ENCODE peak calls at places on chromosomes 4 and X, in five cellular contexts. One of them, this sample, is unnamed. For H3K36me3, the result is how much of the 10 kb centered on the place peaks cover.

GRCh38 chrX:84475101-84475500 is 27.2 kb downstream of the HDX start:
- DNase-seq in kidney epithelial cell: no peak
- DNase-seq in neural progenitor cell: no peak
- DNase-seq in cardiac muscle cell: no peak
- DNase-seq in left lung: no peak
- DNase-seq in this sample: no peak

GRCh38 chr4:186144596-186145569 is 40.4 kb downstream of the FAM149A start:
- DNase-seq in kidney epithelial cell: no peak
- DNase-seq in neural progenitor cell: peak
- DNase-seq in cardiac muscle cell: peak
- DNase-seq in left lung: peak
- DNase-seq in this sample: peak

GRCh38 chrX:153517941-153518834 is 746 bp downstream of the ATP2B3 start:
- DNase-seq in kidney epithelial cell: no peak
- DNase-seq in neural progenitor cell: no peak
- DNase-seq in cardiac muscle cell: no peak
- DNase-seq in left lung: no peak
- DNase-seq in this sample: no peak

GRCh38 chr4:159175165-159175988 is 72.5 kb downstream of the RAPGEF2 start:
- DNase-seq in kidney epithelial cell: peak
- DNase-seq in neural progenitor cell: peak
- DNase-seq in cardiac muscle cell: peak
- DNase-seq in left lung: peak
- DNase-seq in this sample: no peak

GRCh38 chr4:27318740-27319139 is 458.1 kb downstream of the STIM2 start:
- DNase-seq in kidney epithelial cell: no peak
- DNase-seq in neural progenitor cell: peak
- DNase-seq in cardiac muscle cell: peak
- DNase-seq in left lung: no peak
- DNase-seq in this sample: no peak

GRCh38 chrX:3262906-3263305 is 83.5 kb downstream of the MXRA5 start:
- DNase-seq in kidney epithelial cell: peak
- DNase-seq in neural progenitor cell: no peak
- DNase-seq in cardiac muscle cell: peak
- DNase-seq in left lung: no peak
- DNase-seq in this sample: no peak

GRCh38 chrX:132875705-132876508 is 82.5 kb downstream of the HS6ST2 start:
- DNase-seq in kidney epithelial cell: no peak
- DNase-seq in neural progenitor cell: peak
- DNase-seq in cardiac muscle cell: no peak
- DNase-seq in left lung: no peak
- DNase-seq in this sample: no peak

GRCh38 chr4:148926861-148927260 is 484.6 kb upstream of the NR3C2 start:
- DNase-seq in kidney epithelial cell: peak
- DNase-seq in neural progenitor cell: no peak
- DNase-seq in cardiac muscle cell: peak
- DNase-seq in left lung: no peak
- DNase-seq in this sample: no peak

GRCh38 chr4:94934201-94934600 is 176.4 kb downstream of the BMPR1B start:
- DNase-seq in kidney epithelial cell: no peak
- DNase-seq in neural progenitor cell: no peak
- DNase-seq in cardiac muscle cell: peak
- DNase-seq in left lung: no peak
- DNase-seq in this sample: no peak

GRCh38 chrX:9911479-9911878 is 55.7 kb upstream of the CLDN34 start:
- DNase-seq in kidney epithelial cell: no peak
- DNase-seq in neural progenitor cell: no peak
- DNase-seq in cardiac muscle cell: peak
- DNase-seq in left lung: no peak
- DNase-seq in this sample: no peak

GRCh38 chr4:92210906-92211305 is 92.9 kb upstream of the GRID2 start:
- DNase-seq in kidney epithelial cell: no peak
- DNase-seq in neural progenitor cell: no peak
- DNase-seq in cardiac muscle cell: no peak
- DNase-seq in left lung: no peak
- DNase-seq in this sample: no peak

GRCh38 chr4:56909083-56909981 is 1.6 kb downstream of the REST start:
- DNase-seq in kidney epithelial cell: no peak
- DNase-seq in neural progenitor cell: peak
- DNase-seq in cardiac muscle cell: peak
- DNase-seq in left lung: peak
- DNase-seq in this sample: no peak

GRCh38 chr4:142844782-142845181 is 1.3 kb downstream of the INPP4B start:
- DNase-seq in kidney epithelial cell: no peak
- DNase-seq in neural progenitor cell: no peak
- DNase-seq in cardiac muscle cell: no peak
- DNase-seq in left lung: no peak
- DNase-seq in this sample: no peak
- H3K4me3 ChIP-seq in kidney epithelial cell: no peak
- H3K4me3 ChIP-seq in neural progenitor cell: no peak
- H3K4me3 ChIP-seq in cardiac muscle cell: no peak
- H3K4me3 ChIP-seq in left lung: peak
- H3K4me3 ChIP-seq in this sample: peak

GRCh38 chr4:154312246-154312645 is 179.4 kb downstream of the DCHS2 start:
- DNase-seq in kidney epithelial cell: no peak
- DNase-seq in neural progenitor cell: no peak
- DNase-seq in cardiac muscle cell: no peak
- DNase-seq in left lung: no peak
- DNase-seq in this sample: no peak

GRCh38 chr4:154315741-154316140 is 175.9 kb downstream of the DCHS2 start:
- DNase-seq in kidney epithelial cell: no peak
- DNase-seq in neural progenitor cell: no peak
- DNase-seq in cardiac muscle cell: no peak
- DNase-seq in left lung: no peak
- DNase-seq in this sample: no peak

GRCh38 chr4:154313004-154313587 is 178.5 kb downstream of the DCHS2 start:
- DNase-seq in kidney epithelial cell: no peak
- DNase-seq in neural progenitor cell: peak
- DNase-seq in cardiac muscle cell: no peak
- DNase-seq in left lung: no peak
- DNase-seq in this sample: no peak

GRCh38 chr4:154317600-154317999 is 174.0 kb downstream of the DCHS2 start:
- DNase-seq in kidney epithelial cell: no peak
- DNase-seq in neural progenitor cell: no peak
- DNase-seq in cardiac muscle cell: no peak
- DNase-seq in left lung: no peak
- DNase-seq in this sample: no peak

GRCh38 chr4:154314248-154314647 is 177.4 kb downstream of the DCHS2 start:
- DNase-seq in kidney epithelial cell: no peak
- DNase-seq in neural progenitor cell: peak
- DNase-seq in cardiac muscle cell: peak
- DNase-seq in left lung: no peak
- DNase-seq in this sample: no peak
- TF ChIP-seq CTCF in kidney epithelial cell: no peak
- TF ChIP-seq CTCF in neural progenitor cell: peak
- TF ChIP-seq CTCF in cardiac muscle cell: peak
- TF ChIP-seq CTCF in left lung: peak
- TF ChIP-seq CTCF in this sample: peak

DNA sequence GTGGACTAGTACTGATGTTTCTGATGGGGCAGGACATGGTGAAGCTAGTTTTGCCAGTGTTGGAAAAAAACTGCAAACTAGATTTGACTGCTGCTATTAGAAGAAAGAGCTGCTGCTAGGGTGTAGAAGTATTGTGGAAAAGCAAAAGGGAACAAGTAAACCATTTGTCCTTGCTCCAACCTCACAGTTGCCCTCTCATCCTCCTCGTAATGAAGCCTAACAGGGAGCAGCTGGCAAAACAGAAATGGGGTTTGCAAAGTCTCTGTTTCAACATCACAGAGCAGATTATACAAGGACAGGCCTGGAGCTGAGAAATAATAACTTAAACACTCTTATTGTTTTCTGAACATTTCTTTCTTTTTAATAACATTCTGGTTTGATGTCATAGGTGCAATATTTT is 346.2 kb downstream of the MAGEB5 start:
- DNase-seq in kidney epithelial cell: no peak
- DNase-seq in neural progenitor cell: no peak
- DNase-seq in cardiac muscle cell: no peak
- DNase-seq in left lung: no peak
- DNase-seq in this sample: no peak
- H3K36me3 ChIP-seq in kidney epithelial cell: under half
- H3K36me3 ChIP-seq in neural progenitor cell: under half
- H3K36me3 ChIP-seq in cardiac muscle cell: under half
- H3K36me3 ChIP-seq in left lung: under half
- H3K36me3 ChIP-seq in this sample: under half

DNA sequence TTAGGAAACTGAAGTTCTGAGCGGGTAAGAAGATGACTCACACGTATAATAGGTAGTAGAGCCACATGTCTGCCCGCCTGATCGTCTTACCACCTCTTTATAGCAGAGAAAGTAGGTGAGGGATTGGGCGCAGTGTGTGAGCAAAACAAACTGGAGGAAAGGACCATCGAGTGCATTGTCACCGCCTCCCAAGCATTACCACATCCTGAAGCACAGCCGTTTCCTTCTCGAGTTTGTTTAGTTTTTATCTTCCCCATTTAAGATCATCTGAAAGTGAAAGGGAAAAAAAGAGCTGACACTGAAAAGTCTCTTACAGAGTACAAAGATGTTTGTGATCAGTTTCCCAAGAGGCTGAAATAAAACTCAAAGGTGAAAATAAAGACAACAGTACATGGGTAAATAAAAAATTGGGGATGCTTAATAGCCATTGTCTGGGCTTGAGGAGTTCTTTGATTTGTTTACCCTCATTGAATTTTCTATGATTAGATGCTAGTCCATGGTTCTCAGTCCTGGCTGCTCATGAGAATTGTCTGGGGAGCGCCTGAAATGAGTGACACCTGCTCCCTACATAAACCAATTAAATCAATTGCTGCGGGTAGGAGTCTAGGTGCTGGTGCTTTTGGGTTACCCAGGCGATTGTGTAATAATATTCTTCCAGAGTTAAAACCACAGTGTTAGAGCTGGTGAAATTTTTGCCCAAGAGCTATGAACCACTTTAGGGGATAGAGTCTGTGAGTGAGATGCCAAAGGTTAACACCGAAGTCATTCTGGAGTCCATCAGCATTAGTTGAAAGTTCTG is 15.0 kb downstream of the PDK3 start:
- DNase-seq in kidney epithelial cell: no peak
- DNase-seq in neural progenitor cell: no peak
- DNase-seq in cardiac muscle cell: no peak
- DNase-seq in left lung: peak
- DNase-seq in this sample: peak
- H3K4me3 ChIP-seq in kidney epithelial cell: no peak
- H3K4me3 ChIP-seq in neural progenitor cell: no peak
- H3K4me3 ChIP-seq in cardiac muscle cell: no peak
- H3K4me3 ChIP-seq in left lung: peak
- H3K4me3 ChIP-seq in this sample: peak

GRCh38 chr4:53704329-53704728 is 113.0 kb upstream of the LNX1 start:
- DNase-seq in kidney epithelial cell: no peak
- DNase-seq in neural progenitor cell: no peak
- DNase-seq in cardiac muscle cell: no peak
- DNase-seq in left lung: no peak
- DNase-seq in this sample: no peak
- TF ChIP-seq CTCF in kidney epithelial cell: no peak
- TF ChIP-seq CTCF in neural progenitor cell: no peak
- TF ChIP-seq CTCF in cardiac muscle cell: no peak
- TF ChIP-seq CTCF in left lung: no peak
- TF ChIP-seq CTCF in this sample: no peak

GRCh38 chrX:51902651-51903050 is 9.2 kb downstream of the MAGED1 start:
- DNase-seq in kidney epithelial cell: no peak
- DNase-seq in neural progenitor cell: no peak
- DNase-seq in cardiac muscle cell: no peak
- DNase-seq in left lung: no peak
- DNase-seq in this sample: no peak
- H3K36me3 ChIP-seq in kidney epithelial cell: under half
- H3K36me3 ChIP-seq in neural progenitor cell: under half
- H3K36me3 ChIP-seq in cardiac muscle cell: under half
- H3K36me3 ChIP-seq in left lung: under half
- H3K36me3 ChIP-seq in this sample: under half

DNA sequence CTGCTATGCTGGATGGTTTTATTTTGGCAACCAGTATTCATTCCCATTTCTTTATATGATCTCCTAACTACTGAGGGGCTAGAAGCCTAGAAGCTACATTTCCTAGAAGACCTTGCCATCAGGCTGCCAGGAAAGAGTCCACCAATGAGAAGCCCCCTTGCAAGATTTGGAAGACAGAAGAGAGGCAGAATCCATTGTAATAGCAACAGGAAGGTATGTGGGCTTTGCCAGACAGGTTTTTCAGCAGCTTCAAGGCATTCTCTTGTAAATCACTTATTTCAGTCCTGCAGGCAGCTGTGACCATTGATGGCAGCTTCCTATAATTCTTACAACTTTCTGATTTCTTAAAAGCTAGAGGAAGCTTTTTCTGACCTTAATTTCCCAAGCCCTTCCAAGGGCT is 148.3 kb upstream of the NHS start:
- DNase-seq in kidney epithelial cell: no peak
- DNase-seq in neural progenitor cell: no peak
- DNase-seq in cardiac muscle cell: no peak
- DNase-seq in left lung: no peak
- DNase-seq in this sample: no peak
- H3K4me3 ChIP-seq in kidney epithelial cell: no peak
- H3K4me3 ChIP-seq in neural progenitor cell: no peak
- H3K4me3 ChIP-seq in cardiac muscle cell: no peak
- H3K4me3 ChIP-seq in left lung: no peak
- H3K4me3 ChIP-seq in this sample: no peak

GRCh38 chr4:111630705-111631104 is 514.5 kb upstream of the FAM241A start:
- DNase-seq in kidney epithelial cell: no peak
- DNase-seq in neural progenitor cell: peak
- DNase-seq in cardiac muscle cell: peak
- DNase-seq in left lung: no peak
- DNase-seq in this sample: no peak
- TF ChIP-seq CTCF in kidney epithelial cell: peak
- TF ChIP-seq CTCF in neural progenitor cell: peak
- TF ChIP-seq CTCF in cardiac muscle cell: peak
- TF ChIP-seq CTCF in left lung: no peak
- TF ChIP-seq CTCF in this sample: peak